ENCODE peak calls at places on chromosome 1, in seven cellular contexts. K is activated T-helper 1 cell treated with anti-CD3 and anti-CD28 coated beads, Interleukin-12 subunit alpha, Interleukin-12 subunit beta, Interleukin-2, Interleukin-4 antibody, amounts not matched to agents 30 ng/mL and 10 ng/mL and 1 ng/mL, durations not matched to agents 14 hours and 24 hours and 36 hours; C is progenitor cell of endocrine pancreas; I is NCI-H1417; W is AG09309; N is fibroblast of pulmonary artery; B is stimulated activated CD4-positive, alpha-beta T cell treated with anti-CD3 and anti-CD28 coated beads, Interleukin-12 subunit alpha, Interleukin-12 subunit beta, amount 100 ng/mL, for 48 hours. Q is an unnamed sample.

GRCh38 chr1:915295-916172 is 8.2 kb upstream of the SAMD11 start:
- DNase-seq in N (no peak), I (no peak), W (no peak), B (no peak), K (no peak), C (no peak), Q (no peak)

GRCh38 chr1:165481820-165482532 is 37.0 kb upstream of the RXRG start:
- DNase-seq in W (peak), N (peak), C (no peak), K (no peak), B (peak), I (no peak), Q (peak)

GRCh38 chr1:226952121-226952441 is 12.0 kb downstream of the COQ8A start:
- DNase-seq in W (no peak), N (no peak), B (no peak), C (no peak), K (no peak), I (no peak), Q (no peak)

GRCh38 chr1:32489774-32490454 is 25.0 kb downstream of the ZBTB8B start:
- DNase-seq in N (no peak), C (no peak), W (no peak), K (no peak), B (no peak), I (no peak), Q (no peak)

GRCh38 chr1:198829948-198830347 is 191.1 kb downstream of the PTPRC start:
- DNase-seq in I (no peak), W (no peak), K (no peak), B (no peak), C (no peak), N (peak), Q (no peak)

GRCh38 chr1:115898020-115898419 is 57.1 kb upstream of the NHLH2 start:
- DNase-seq in B (no peak), K (no peak), I (no peak), W (no peak), C (no peak), N (no peak), Q (no peak)

GRCh38 chr1:197783510-197783948 is 8.2 kb upstream of the DENND1B start:
- DNase-seq in B (no peak), K (no peak), C (no peak), N (no peak), I (no peak), W (peak), Q (peak)

GRCh38 chr1:193183019-193183643 is 3.3 kb downstream of the B3GALT2 start:
- DNase-seq in W (no peak), K (no peak), N (peak), I (peak), B (peak), C (no peak), Q (no peak)

GRCh38 chr1:45326627-45327591 is at the start of gene HPDL:
- DNase-seq in N (peak), I (no peak), B (peak), C (peak), W (no peak), K (peak), Q (no peak)

GRCh38 chr1:37131281-37131680 is 97.0 kb upstream of the GRIK3 start:
- DNase-seq in W (no peak), C (no peak), B (no peak), I (no peak), K (no peak), N (no peak), Q (no peak)

GRCh38 chr1:44672254-44672955 is 1.9 kb downstream of the TMEM53 start:
- DNase-seq in B (no peak), W (no peak), N (peak), K (no peak), C (no peak), I (no peak), Q (no peak)

GRCh38 chr1:182841368-182841988 is 2.3 kb downstream of the DHX9 start:
- DNase-seq in W (no peak), N (peak), I (no peak), B (no peak), K (no peak), C (no peak), Q (no peak)

GRCh38 chr1:201436461-201436860 is 14.9 kb upstream of the TNNI1 start:
- DNase-seq in N (peak), W (no peak), K (no peak), I (no peak), C (no peak), B (no peak), Q (no peak)

GRCh38 chr1:227786673-227787512 is 28.6 kb upstream of the PRSS38 start:
- DNase-seq in N (no peak), W (no peak), C (no peak), B (no peak), K (no peak), I (peak), Q (no peak)

Q was measured in BJ.